ENCODE peak calls at places on chromosomes 4 and X, in nine cellular contexts. A, F, Y, C, S, H, L, T and I are unnamed samples.

GRCh38 chr4:48033825-48034413 is 17.3 kb downstream of the NIPAL1 start:
- DNase-seq in A (no peak), F (peak; percentile 3), Y (no peak), C (no peak), S (no peak), H (no peak), L (no peak), T (peak; percentile 36), I (no peak)

GRCh38 chrX:123976671-123977316 is 15.3 kb downstream of the STAG2 start:
- DNase-seq in A (no peak), F (peak; percentile 47), Y (no peak), C (no peak), S (no peak), H (no peak), L (no peak), T (no peak), I (no peak)

GRCh38 chrX:1321689-1322088 is 14.9 kb upstream of the IL3RA start:
- DNase-seq in A (no peak), F (no peak), Y (no peak), C (no peak), S (no peak), H (no peak), L (no peak), T (no peak), I (no peak)

GRCh38 chr4:94695389-94695788 is 62.4 kb upstream of the BMPR1B start:
- DNase-seq in A (no peak), F (peak; percentile 21), Y (no peak), C (no peak), S (no peak), H (no peak), L (no peak), T (no peak), I (no peak)

GRCh38 chr4:55355555-55355954 is 9.5 kb downstream of the SRD5A3 start:
- DNase-seq in A (no peak), F (no peak), Y (no peak), C (no peak), S (no peak), H (no peak), L (no peak), T (no peak), I (no peak)

GRCh38 chrX:128816919-128817318 is 706.4 kb downstream of the SMARCA1 start:
- DNase-seq in A (no peak), F (no peak), Y (no peak), C (no peak), S (no peak), H (no peak), L (no peak), T (no peak), I (no peak)

GRCh38 chr4:89158884-89159503 is 47.7 kb downstream of the TIGD2 start:
- DNase-seq in A (no peak), F (peak; percentile 43), Y (no peak), C (no peak), S (no peak), H (no peak), L (peak; percentile 7), T (no peak), I (no peak)

GRCh38 chrX:101357166-101357795 is 8.7 kb upstream of the TIMM8A start:
- DNase-seq in A (no peak), F (peak; percentile 12), Y (no peak), C (no peak), S (no peak), H (no peak), L (no peak), T (no peak), I (no peak)

GRCh38 chr4:61094854-61095598 is 105.1 kb upstream of the ADGRL3 start:
- DNase-seq in A (no peak), F (no peak), Y (no peak), C (no peak), S (peak; percentile 22), H (no peak), L (no peak), T (no peak), I (no peak)

GRCh38 chr4:81635128-81635527 is 163.4 kb upstream of the RASGEF1B start:
- DNase-seq in A (no peak), F (no peak), Y (no peak), C (no peak), S (no peak), H (no peak), L (no peak), T (no peak), I (no peak)

GRCh38 chr4:73726000-73726399 is 14.4 kb upstream of the CXCL8 start:
- DNase-seq in A (no peak), F (peak; percentile 93), Y (no peak), C (peak; percentile 70), S (no peak), H (no peak), L (peak; percentile 77), T (no peak), I (peak; percentile 95)

GRCh38 chrX:123959281-123960063 is 2.0 kb upstream of the STAG2 start:
- DNase-seq in A (peak; percentile 42), F (no peak), Y (peak; percentile 37), C (no peak), S (peak; percentile 38), H (peak; percentile 50), L (no peak), T (peak; percentile 15), I (no peak)

GRCh38 chr4:52968696-52969095 is 106.6 kb downstream of the RASL11B start:
- DNase-seq in A (no peak), F (no peak), Y (no peak), C (no peak), S (no peak), H (no peak), L (no peak), T (no peak), I (no peak)

GRCh38 chrX:44914532-44915198 is 41.7 kb downstream of the KDM6A start:
- DNase-seq in A (no peak), F (peak; percentile 68), Y (no peak), C (no peak), S (no peak), H (no peak), L (no peak), T (no peak), I (no peak)

GRCh38 chrX:109600114-109600710 is 24.8 kb downstream of the KCNE5 start:
- DNase-seq in A (no peak), F (no peak), Y (no peak), C (no peak), S (no peak), H (peak; percentile 18), L (no peak), T (no peak), I (no peak)

GRCh38 chrX:41010188-41010846 is 74.9 kb upstream of the USP9X start:
- DNase-seq in A (peak; percentile 70), F (peak; percentile 88), Y (peak; percentile 77), C (peak; percentile 63), S (peak; percentile 84), H (peak; percentile 73), L (peak; percentile 39), T (peak; percentile 30), I (no peak)
- TF ChIP-seq CTCF in A (no peak), F (peak; percentile 16), Y (no peak), C (peak; percentile 22), S (peak; percentile 22), H (peak; percentile 46), L (peak; percentile 18), T (no peak), I (no peak)

DNA sequence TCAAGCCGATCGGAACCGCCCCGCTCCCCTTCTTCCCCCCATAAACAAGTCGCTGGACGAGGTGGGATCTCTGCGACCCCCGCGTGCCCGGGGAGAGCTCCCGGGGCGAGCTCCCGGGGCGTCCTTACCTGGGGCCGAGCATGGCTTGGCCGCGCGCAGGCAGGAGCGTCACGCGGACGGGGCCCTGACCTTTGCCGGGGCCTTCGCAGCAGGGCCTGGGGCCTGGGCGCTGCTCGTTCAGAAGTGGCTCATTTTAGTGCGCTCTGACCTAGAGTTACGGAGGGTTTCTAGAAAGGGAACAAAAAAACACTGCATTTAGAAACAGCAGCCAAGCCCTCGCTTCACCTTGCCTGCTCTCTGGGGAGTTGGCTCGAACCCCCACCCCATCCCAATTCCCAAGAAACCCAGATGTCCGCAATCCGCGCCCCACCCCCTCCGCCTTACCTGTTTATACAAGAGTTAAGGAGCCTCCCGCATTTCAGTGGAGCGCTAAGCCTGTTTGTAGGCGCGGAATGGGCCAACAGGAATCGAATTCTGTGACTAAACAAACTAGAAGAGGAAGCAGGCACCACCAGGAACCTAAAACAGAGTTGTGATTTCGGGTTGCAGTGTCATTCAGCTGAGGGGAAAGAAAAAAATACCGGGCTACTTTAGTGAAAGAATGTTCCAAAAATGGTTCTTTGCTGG is 814 bp upstream of the RBM47 start:
- DNase-seq in A (peak; percentile 58), F (no peak), Y (peak; percentile 80), C (no peak), S (peak; percentile 90), H (peak; percentile 18), L (no peak), T (no peak), I (no peak)
- H3K4me3 ChIP-seq in A (peak overlapping the region; percentile 56), F (no peak overlapping the region), Y (peak overlapping the region; percentile 61), C (no peak overlapping the region), S (peak overlapping the region; percentile 43), H (peak overlapping the region; percentile 65), L (no peak overlapping the region), T (peak overlapping the region; percentile 50), I (peak overlapping the region; percentile 57)

GRCh38 chr4:8866421-8866820 is 5.2 kb downstream of the HMX1 start:
- DNase-seq in A (no peak), F (no peak), Y (no peak), C (no peak), S (no peak), H (no peak), L (no peak), T (no peak), I (no peak)

GRCh38 chr4:8866828-8867623 is 4.6 kb downstream of the HMX1 start:
- DNase-seq in A (no peak), F (no peak), Y (no peak), C (no peak), S (no peak), H (no peak), L (no peak), T (no peak), I (no peak)

GRCh38 chr4:8865681-8866310 is 5.8 kb downstream of the HMX1 start:
- DNase-seq in A (no peak), F (no peak), Y (no peak), C (no peak), S (no peak), H (no peak), L (no peak), T (no peak), I (no peak)

GRCh38 chr4:8863759-8864682 is 7.6 kb downstream of the HMX1 start:
- DNase-seq in A (no peak), F (no peak), Y (no peak), C (no peak), S (no peak), H (no peak), L (no peak), T (no peak), I (no peak)

GRCh38 chr4:8864912-8865680 is 6.5 kb downstream of the HMX1 start:
- DNase-seq in A (no peak), F (no peak), Y (no peak), C (no peak), S (no peak), H (no peak), L (no peak), T (no peak), I (no peak)
- H3K27me3 ChIP-seq in A (peaks cover 3% of the 10 kb centered on the region), F (peaks cover 83% of the 10 kb centered on the region), Y (peaks cover 100% of the 10 kb centered on the region), C (peaks cover 75% of the 10 kb centered on the region), S (peaks cover 63% of the 10 kb centered on the region), H (peaks cover 100% of the 10 kb centered on the region), L (peaks cover 51% of the 10 kb centered on the region), T (peaks cover 16% of the 10 kb centered on the region), I (peaks cover 97% of the 10 kb centered on the region)

DNA sequence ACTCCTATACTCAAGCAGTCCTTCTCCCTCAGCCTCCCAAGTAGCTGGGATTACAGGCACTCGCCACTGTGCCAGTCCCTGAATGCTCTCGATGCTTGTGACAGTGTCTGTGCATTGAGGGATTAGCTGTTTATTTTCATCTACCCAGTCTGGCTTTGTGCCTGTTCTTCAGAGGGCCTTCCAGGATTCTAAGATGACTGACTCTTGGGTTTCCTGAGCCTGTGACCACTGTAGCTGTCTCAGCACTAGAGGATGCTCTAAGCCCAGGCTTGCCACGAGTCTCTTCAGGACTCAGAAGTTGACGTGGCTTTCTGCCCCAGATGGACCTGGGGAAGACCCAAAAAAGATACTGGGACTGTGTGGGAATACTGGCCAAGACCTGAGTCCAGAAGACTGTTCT is 201.4 kb downstream of the ARHGAP10 start:
- DNase-seq in A (no peak), F (peak; percentile 59), Y (no peak), C (no peak), S (no peak), H (no peak), L (no peak), T (no peak), I (no peak)
- TF ChIP-seq CTCF in A (no peak), F (peak; percentile 53), Y (no peak), C (peak; percentile 32), S (no peak), H (peak; percentile 31), L (no peak), T (no peak), I (no peak)